ENCODE peak calls at places on chromosomes 7 and 10, in eight cellular contexts. One of them, this sample, is unnamed.

GRCh38 chr10:79936625-79937255 is 12.2 kb downstream of the SFTPD start:
- DNase-seq in PC-9: no peak
- DNase-seq in upper lobe of right lung: no peak
- DNase-seq in CD8-positive, alpha-beta T cell: no peak
- DNase-seq in GM06990: no peak
- DNase-seq in left ventricle myocardium inferior: no peak
- DNase-seq in GM23338: no peak
- DNase-seq in cardiac muscle cell: no peak
- DNase-seq in this sample: no peak

GRCh38 chr10:131180086-131180485 is 131.4 kb downstream of the TCERG1L start:
- DNase-seq in cardiac muscle cell: no peak
- DNase-seq in left ventricle myocardium inferior: no peak
- DNase-seq in GM06990: no peak
- DNase-seq in PC-9: no peak
- DNase-seq in GM23338: no peak
- DNase-seq in CD8-positive, alpha-beta T cell: no peak
- DNase-seq in upper lobe of right lung: no peak
- DNase-seq in this sample: no peak

GRCh38 chr7:7190142-7190541 is 7.8 kb downstream of the C1GALT1 start:
- DNase-seq in PC-9: no peak
- DNase-seq in cardiac muscle cell: peak; percentile 90
- DNase-seq in GM23338: no peak
- DNase-seq in GM06990: no peak
- DNase-seq in upper lobe of right lung: no peak
- DNase-seq in CD8-positive, alpha-beta T cell: no peak
- DNase-seq in left ventricle myocardium inferior: no peak
- DNase-seq in this sample: no peak

GRCh38 chr10:71621783-71622526 is 97.6 kb downstream of the C10orf105 start:
- DNase-seq in GM23338: peak; percentile 57
- DNase-seq in cardiac muscle cell: peak; percentile 43
- DNase-seq in left ventricle myocardium inferior: no peak
- DNase-seq in PC-9: peak; percentile 71
- DNase-seq in CD8-positive, alpha-beta T cell: no peak
- DNase-seq in upper lobe of right lung: no peak
- DNase-seq in GM06990: no peak
- DNase-seq in this sample: peak; percentile 64

GRCh38 chr10:73161079-73161478 is 6.7 kb downstream of the ECD start:
- DNase-seq in upper lobe of right lung: no peak
- DNase-seq in PC-9: no peak
- DNase-seq in CD8-positive, alpha-beta T cell: no peak
- DNase-seq in left ventricle myocardium inferior: no peak
- DNase-seq in cardiac muscle cell: no peak
- DNase-seq in GM06990: no peak
- DNase-seq in GM23338: no peak
- DNase-seq in this sample: no peak

GRCh38 chr7:6162331-6162620 is 110.1 kb downstream of the CYTH3 start:
- DNase-seq in upper lobe of right lung: peak; percentile 54
- DNase-seq in GM23338: no peak
- DNase-seq in GM06990: no peak
- DNase-seq in left ventricle myocardium inferior: peak; percentile 74
- DNase-seq in CD8-positive, alpha-beta T cell: no peak
- DNase-seq in cardiac muscle cell: no peak
- DNase-seq in PC-9: no peak
- DNase-seq in this sample: no peak

GRCh38 chr7:16028103-16028502 is 341.6 kb upstream of the MEOX2 start:
- DNase-seq in CD8-positive, alpha-beta T cell: no peak
- DNase-seq in GM06990: no peak
- DNase-seq in GM23338: peak; percentile 11
- DNase-seq in left ventricle myocardium inferior: no peak
- DNase-seq in PC-9: no peak
- DNase-seq in upper lobe of right lung: no peak
- DNase-seq in cardiac muscle cell: peak; percentile 90
- DNase-seq in this sample: no peak

GRCh38 chr10:13528138-13528874 is 508 bp downstream of the BEND7 start:
- DNase-seq in GM23338: peak; percentile 49
- DNase-seq in cardiac muscle cell: peak; percentile 8
- DNase-seq in CD8-positive, alpha-beta T cell: no peak
- DNase-seq in left ventricle myocardium inferior: peak; percentile 22
- DNase-seq in GM06990: no peak
- DNase-seq in PC-9: no peak
- DNase-seq in upper lobe of right lung: peak; percentile 69
- DNase-seq in this sample: peak; percentile 82

GRCh38 chr10:60496181-60496580 is 106.5 kb upstream of the ANK3 start:
- DNase-seq in GM23338: no peak
- DNase-seq in CD8-positive, alpha-beta T cell: no peak
- DNase-seq in left ventricle myocardium inferior: no peak
- DNase-seq in upper lobe of right lung: no peak
- DNase-seq in PC-9: no peak
- DNase-seq in cardiac muscle cell: peak; percentile 69
- DNase-seq in GM06990: no peak
- DNase-seq in this sample: no peak

GRCh38 chr7:139827042-139827441 is 2.0 kb upstream of the TBXAS1 start:
- DNase-seq in GM23338: peak; percentile 46
- DNase-seq in cardiac muscle cell: no peak
- DNase-seq in left ventricle myocardium inferior: no peak
- DNase-seq in PC-9: no peak
- DNase-seq in upper lobe of right lung: no peak
- DNase-seq in CD8-positive, alpha-beta T cell: no peak
- DNase-seq in GM06990: no peak
- DNase-seq in this sample: peak; percentile 25

GRCh38 chr7:28958235-28958945 is at the start of gene TRIL:
- DNase-seq in left ventricle myocardium inferior: peak; percentile 89
- DNase-seq in upper lobe of right lung: peak; percentile 87
- DNase-seq in PC-9: no peak
- DNase-seq in GM06990: peak; percentile 6
- DNase-seq in cardiac muscle cell: peak; percentile 93
- DNase-seq in CD8-positive, alpha-beta T cell: no peak
- DNase-seq in GM23338: peak; percentile 79
- DNase-seq in this sample: peak; percentile 85

GRCh38 chr7:2249744-2250323 is 7.8 kb downstream of the NUDT1 start:
- DNase-seq in PC-9: no peak
- DNase-seq in GM06990: no peak
- DNase-seq in cardiac muscle cell: no peak
- DNase-seq in GM23338: no peak
- DNase-seq in left ventricle myocardium inferior: no peak
- DNase-seq in CD8-positive, alpha-beta T cell: no peak
- DNase-seq in upper lobe of right lung: no peak
- DNase-seq in this sample: no peak
- H3K4me3 ChIP-seq in PC-9: no peak overlapping the region
- H3K4me3 ChIP-seq in GM06990: no peak overlapping the region
- H3K4me3 ChIP-seq in cardiac muscle cell: no peak overlapping the region
- H3K4me3 ChIP-seq in GM23338: no peak overlapping the region
- H3K4me3 ChIP-seq in left ventricle myocardium inferior: no peak overlapping the region
- H3K4me3 ChIP-seq in CD8-positive, alpha-beta T cell: no peak overlapping the region
- H3K4me3 ChIP-seq in upper lobe of right lung: no peak overlapping the region
- H3K4me3 ChIP-seq in this sample: no peak overlapping the region

GRCh38 chr10:5457741-5458140 is 41.6 kb downstream of the CALML5 start:
- DNase-seq in upper lobe of right lung: no peak
- DNase-seq in cardiac muscle cell: no peak
- DNase-seq in left ventricle myocardium inferior: no peak
- DNase-seq in PC-9: no peak
- DNase-seq in GM06990: no peak
- DNase-seq in GM23338: no peak
- DNase-seq in CD8-positive, alpha-beta T cell: no peak
- DNase-seq in this sample: no peak
- H3K36me3 ChIP-seq in upper lobe of right lung: peaks cover 50% of the 10 kb centered on the region
- H3K36me3 ChIP-seq in cardiac muscle cell: peaks cover 41% of the 10 kb centered on the region
- H3K36me3 ChIP-seq in left ventricle myocardium inferior: peaks cover 62% of the 10 kb centered on the region
- H3K36me3 ChIP-seq in PC-9: peaks cover 49% of the 10 kb centered on the region
- H3K36me3 ChIP-seq in GM06990: peaks cover 6% of the 10 kb centered on the region
- H3K36me3 ChIP-seq in GM23338: peaks cover 58% of the 10 kb centered on the region
- H3K36me3 ChIP-seq in CD8-positive, alpha-beta T cell: no peaks in the 10 kb centered on the region
- H3K36me3 ChIP-seq in this sample: peaks cover 31% of the 10 kb centered on the region

GRCh38 chr7:31688990-31689389 is 2.0 kb downstream of the PPP1R17 start:
- DNase-seq in GM06990: no peak
- DNase-seq in GM23338: no peak
- DNase-seq in PC-9: no peak
- DNase-seq in upper lobe of right lung: no peak
- DNase-seq in CD8-positive, alpha-beta T cell: no peak
- DNase-seq in left ventricle myocardium inferior: no peak
- DNase-seq in cardiac muscle cell: no peak
- DNase-seq in this sample: no peak
- H3K27me3 ChIP-seq in GM06990: no peaks in the 10 kb centered on the region
- H3K27me3 ChIP-seq in GM23338: no peaks in the 10 kb centered on the region
- H3K27me3 ChIP-seq in PC-9: peaks cover 59% of the 10 kb centered on the region
- H3K27me3 ChIP-seq in upper lobe of right lung: no peaks in the 10 kb centered on the region
- H3K27me3 ChIP-seq in CD8-positive, alpha-beta T cell: no peaks in the 10 kb centered on the region
- H3K27me3 ChIP-seq in left ventricle myocardium inferior: no peaks in the 10 kb centered on the region
- H3K27me3 ChIP-seq in cardiac muscle cell: peaks cover 4% of the 10 kb centered on the region
- H3K27me3 ChIP-seq in this sample: no peaks in the 10 kb centered on the region

GRCh38 chr7:38855389-38855788 is 53.6 kb downstream of the VPS41 start:
- DNase-seq in CD8-positive, alpha-beta T cell: no peak
- DNase-seq in left ventricle myocardium inferior: no peak
- DNase-seq in GM23338: no peak
- DNase-seq in upper lobe of right lung: no peak
- DNase-seq in PC-9: no peak
- DNase-seq in GM06990: no peak
- DNase-seq in cardiac muscle cell: no peak
- DNase-seq in this sample: no peak
- H3K4me3 ChIP-seq in CD8-positive, alpha-beta T cell: no peak overlapping the region
- H3K4me3 ChIP-seq in left ventricle myocardium inferior: no peak overlapping the region
- H3K4me3 ChIP-seq in GM23338: no peak overlapping the region
- H3K4me3 ChIP-seq in upper lobe of right lung: no peak overlapping the region
- H3K4me3 ChIP-seq in PC-9: no peak overlapping the region
- H3K4me3 ChIP-seq in GM06990: no peak overlapping the region
- H3K4me3 ChIP-seq in cardiac muscle cell: no peak overlapping the region
- H3K4me3 ChIP-seq in this sample: no peak overlapping the region

GRCh38 chr10:128059915-128060314 is 66.3 kb downstream of the MKI67 start:
- DNase-seq in cardiac muscle cell: no peak
- DNase-seq in PC-9: no peak
- DNase-seq in CD8-positive, alpha-beta T cell: no peak
- DNase-seq in GM23338: no peak
- DNase-seq in left ventricle myocardium inferior: no peak
- DNase-seq in GM06990: no peak
- DNase-seq in upper lobe of right lung: no peak
- DNase-seq in this sample: no peak

GRCh38 chr10:128060341-128060851 is 65.8 kb downstream of the MKI67 start:
- DNase-seq in CD8-positive, alpha-beta T cell: no peak
- DNase-seq in cardiac muscle cell: no peak
- DNase-seq in GM06990: no peak
- DNase-seq in GM23338: no peak
- DNase-seq in PC-9: no peak
- DNase-seq in upper lobe of right lung: peak; percentile 48
- DNase-seq in left ventricle myocardium inferior: no peak
- DNase-seq in this sample: no peak

GRCh38 chr10:128058746-128059125 is 67.5 kb downstream of the MKI67 start:
- DNase-seq in PC-9: no peak
- DNase-seq in GM23338: no peak
- DNase-seq in cardiac muscle cell: no peak
- DNase-seq in CD8-positive, alpha-beta T cell: no peak
- DNase-seq in GM06990: no peak
- DNase-seq in upper lobe of right lung: no peak
- DNase-seq in left ventricle myocardium inferior: no peak
- DNase-seq in this sample: no peak

GRCh38 chr10:128058106-128058745 is 68.0 kb downstream of the MKI67 start:
- DNase-seq in GM06990: no peak
- DNase-seq in PC-9: no peak
- DNase-seq in upper lobe of right lung: no peak
- DNase-seq in GM23338: no peak
- DNase-seq in left ventricle myocardium inferior: no peak
- DNase-seq in cardiac muscle cell: no peak
- DNase-seq in CD8-positive, alpha-beta T cell: no peak
- DNase-seq in this sample: no peak

GRCh38 chr10:128059266-128059850 is 66.9 kb downstream of the MKI67 start:
- DNase-seq in GM06990: no peak
- DNase-seq in upper lobe of right lung: no peak
- DNase-seq in GM23338: no peak
- DNase-seq in CD8-positive, alpha-beta T cell: peak; percentile 36
- DNase-seq in PC-9: no peak
- DNase-seq in left ventricle myocardium inferior: no peak
- DNase-seq in cardiac muscle cell: no peak
- DNase-seq in this sample: no peak
- H3K36me3 ChIP-seq in GM06990: peaks cover 10% of the 10 kb centered on the region
- H3K36me3 ChIP-seq in upper lobe of right lung: peaks cover 67% of the 10 kb centered on the region
- H3K36me3 ChIP-seq in GM23338: no peaks in the 10 kb centered on the region
- H3K36me3 ChIP-seq in CD8-positive, alpha-beta T cell: peaks cover 15% of the 10 kb centered on the region
- H3K36me3 ChIP-seq in PC-9: no peaks in the 10 kb centered on the region
- H3K36me3 ChIP-seq in left ventricle myocardium inferior: peaks cover 34% of the 10 kb centered on the region
- H3K36me3 ChIP-seq in cardiac muscle cell: no peaks in the 10 kb centered on the region
- H3K36me3 ChIP-seq in this sample: no peaks in the 10 kb centered on the region

This sample was measured in H7.